ENCODE peak calls at places on chromosomes 11 and 22, in nine cellular contexts. A is CD8-positive, alpha-beta memory T cell; S is K562; F is lung; R is mesendoderm; P is stomach; C is transverse colon; V is psoas muscle; J is uterus. U is an unnamed sample. For H3K4me1 and H3K36me3, the result is how much of the 10 kb centered on the place peaks cover.

GRCh38 chr11:15871904-15872303 is 484.4 kb downstream of the SOX6 start:
- DNase-seq in A (no peak), S (no peak), F (no peak), R (no peak), P (no peak), C (no peak), V (no peak), J (no peak), U (no peak)

GRCh38 chr11:56396047-56396446 is 16.4 kb upstream of the OR5AL1 start:
- DNase-seq in A (no peak), S (no peak), F (no peak), R (peak), P (no peak), C (no peak), V (no peak), J (no peak), U (no peak)

GRCh38 chr11:19218216-19218615 is 16.4 kb upstream of the CSRP3 start:
- DNase-seq in A (no peak), S (no peak), F (no peak), R (no peak), P (no peak), C (no peak), V (no peak), J (no peak), U (no peak)

GRCh38 chr22:35634015-35634414 is 14.2 kb upstream of the APOL6 start:
- DNase-seq in A (no peak), S (peak), F (no peak), R (no peak), P (no peak), C (no peak), V (no peak), J (no peak), U (no peak)

GRCh38 chr11:14669499-14669898 is 25.9 kb downstream of the PDE3B start:
- DNase-seq in A (no peak), S (no peak), F (no peak), R (peak), P (no peak), C (no peak), V (no peak), J (no peak), U (no peak)

GRCh38 chr11:121564948-121565684 is 112.3 kb upstream of the SORL1-AS1 start:
- DNase-seq in A (no peak), S (no peak), F (no peak), R (no peak), P (no peak), C (no peak), V (no peak), J (no peak), U (no peak)

GRCh38 chr11:9047986-9048522 is 43.3 kb downstream of the SCUBE2 start:
- DNase-seq in A (no peak), S (no peak), F (no peak), R (no peak), P (no peak), C (no peak), V (no peak), J (no peak), U (no peak)

GRCh38 chr11:64253481-64253880 is 2.2 kb downstream of the PLCB3 start:
- DNase-seq in A (no peak), S (no peak), F (no peak), R (no peak), P (no peak), C (peak), V (peak), J (no peak), U (no peak)

GRCh38 chr11:3823303-3823702 is 14.9 kb downstream of the PGAP2 start:
- DNase-seq in A (no peak), S (no peak), F (no peak), R (no peak), P (no peak), C (no peak), V (no peak), J (no peak), U (no peak)

GRCh38 chr11:78000193-78000592 is 5.7 kb upstream of the INTS4 start:
- DNase-seq in A (no peak), S (peak), F (peak), R (peak), P (peak), C (peak), V (no peak), J (no peak), U (no peak)

GRCh38 chr11:88603499-88603898 is 266.0 kb upstream of the CTSC start:
- DNase-seq in A (no peak), S (no peak), F (no peak), R (no peak), P (no peak), C (no peak), V (no peak), J (no peak), U (no peak)

GRCh38 chr11:130979386-130979972 is 63.2 kb upstream of the SNX19 start:
- DNase-seq in A (no peak), S (peak), F (no peak), R (peak), P (no peak), C (no peak), V (no peak), J (no peak), U (no peak)

GRCh38 chr11:17927643-17928343 is 85.1 kb downstream of the SERGEF start:
- DNase-seq in A (no peak), S (no peak), F (no peak), R (no peak), P (no peak), C (no peak), V (no peak), J (peak), U (no peak)

GRCh38 chr11:32358729-32359128 is 76.6 kb downstream of the WT1 start:
- DNase-seq in A (no peak), S (no peak), F (no peak), R (no peak), P (no peak), C (no peak), V (no peak), J (peak), U (no peak)

GRCh38 chr11:85661972-85662664 is 2.8 kb downstream of the CREBZF start:
- DNase-seq in A (no peak), S (peak), F (no peak), R (no peak), P (no peak), C (no peak), V (no peak), J (no peak), U (no peak)

GRCh38 chr22:26768986-26769385 is 111.6 kb downstream of the MIAT start:
- DNase-seq in A (no peak), S (peak), F (no peak), R (no peak), P (no peak), C (no peak), V (no peak), J (no peak), U (no peak)

GRCh38 chr22:37021710-37022482 is 2.4 kb downstream of the MPST start:
- DNase-seq in A (peak), S (peak), F (no peak), R (no peak), P (peak), C (peak), V (peak), J (no peak), U (peak)

GRCh38 chr11:9017773-9018172 is 14.0 kb upstream of the NRIP3 start:
- DNase-seq in A (no peak), S (no peak), F (peak), R (no peak), P (no peak), C (peak), V (peak), J (peak), U (no peak)

GRCh38 chr11:80346660-80347059 is 905.8 kb upstream of the TENM4 start:
- DNase-seq in A (no peak), S (no peak), F (no peak), R (no peak), P (no peak), C (no peak), V (no peak), J (no peak), U (no peak)

GRCh38 chr11:113387605-113388211 is at the start of gene ANKK1:
- DNase-seq in A (no peak), S (peak), F (no peak), R (peak), P (no peak), C (peak), V (no peak), J (no peak), U (no peak)

GRCh38 chr11:65266210-65266609 is 4.4 kb downstream of the POLA2 start:
- DNase-seq in A (no peak), S (peak), F (no peak), R (no peak), P (no peak), C (no peak), V (no peak), J (no peak), U (no peak)

DNA sequence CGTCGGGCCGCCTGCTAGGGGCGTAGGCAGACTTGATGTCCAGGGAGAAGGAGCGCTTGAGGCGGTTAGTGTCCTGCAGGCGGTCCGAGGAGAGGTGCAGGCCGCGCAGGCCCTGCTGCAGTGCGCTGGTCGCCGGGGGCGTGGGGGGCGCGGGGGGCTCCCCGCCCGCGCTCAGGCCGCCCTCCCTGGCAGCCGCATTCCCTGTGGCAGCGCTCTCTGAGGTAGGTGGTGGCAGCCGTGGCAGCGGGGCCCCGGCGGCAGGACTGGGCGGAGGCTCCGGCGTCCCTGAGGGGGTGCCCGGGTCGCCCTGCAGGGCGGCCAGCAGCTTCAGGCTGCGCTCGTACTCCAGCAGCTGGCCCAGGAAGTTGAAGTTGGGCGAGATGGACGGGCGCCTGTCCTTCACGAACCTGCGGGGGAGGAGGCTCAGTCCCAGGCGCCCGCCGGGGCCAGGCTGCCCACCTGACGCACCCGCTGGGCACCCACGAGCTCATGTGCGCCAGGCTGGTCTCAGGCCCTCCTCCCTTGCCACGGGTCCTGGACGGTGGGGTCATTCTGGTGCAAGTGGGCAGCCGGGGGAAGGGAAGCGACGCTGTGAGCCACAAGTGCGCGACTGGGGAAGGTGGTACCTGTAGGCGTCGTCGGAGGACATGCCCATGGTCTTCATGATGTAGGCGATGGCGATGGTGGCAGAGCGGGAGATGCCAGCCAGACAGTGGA is 14.7 kb downstream of the DUSP8 start:
- DNase-seq in A (no peak), S (no peak), F (no peak), R (no peak), P (no peak), C (no peak), V (no peak), J (no peak), U (no peak)
- H3K4me1 ChIP-seq in A (under half), S (under half), F (under half), R (under half), P (half or more), C (under half), V (under half), J (under half), U (half or more)

GRCh38 chr11:128757886-128758612 is 64.2 kb downstream of the FLI1 start:
- DNase-seq in A (no peak), S (no peak), F (no peak), R (no peak), P (no peak), C (peak), V (no peak), J (no peak), U (no peak)
- H3K36me3 ChIP-seq in A (under half), S (under half), F (under half), R (under half), P (under half), C (under half), V (under half), J (under half), U (under half)

GRCh38 chr11:44034639-44035038 is 13.1 kb upstream of the ACCSL start:
- DNase-seq in A (no peak), S (no peak), F (no peak), R (no peak), P (no peak), C (no peak), V (no peak), J (no peak), U (no peak)
- H3K27ac ChIP-seq in A (no peak), S (no peak), F (no peak), R (no peak), P (no peak), C (no peak), V (no peak), J (no peak), U (no peak)

GRCh38 chr22:23278883-23279675 is 98.8 kb downstream of the BCR start:
- DNase-seq in A (peak), S (peak), F (peak), R (no peak), P (peak), C (peak), V (no peak), J (no peak), U (no peak)
- H3K4me1 ChIP-seq in A (under half), S (under half), F (under half), R (under half), P (half or more), C (under half), V (under half), J (under half), U (under half)

GRCh38 chr11:90202342-90202741 is 20.5 kb downstream of the CHORDC1 start:
- DNase-seq in A (no peak), S (no peak), F (no peak), R (no peak), P (no peak), C (no peak), V (no peak), J (no peak), U (no peak)
- H3K36me3 ChIP-seq in A (under half), S (half or more), F (under half), R (under half), P (half or more), C (under half), V (under half), J (under half), U (under half)